ENCODE peak calls at places on chromosome 6, in nine cellular contexts. One of them, this sample, is unnamed.
A peak's percentile ranks its signal among the peaks of the same experiment; 100 is the strongest.

GRCh38 chr6:34099878-34100277 is 46.0 kb downstream of the GRM4 start:
- DNase-seq in omental fat pad: no peak
- DNase-seq in AG09309: no peak
- DNase-seq in ovary: no peak
- DNase-seq in upper lobe of right lung: no peak
- DNase-seq in uterus: no peak
- DNase-seq in gastrocnemius medialis: no peak
- DNase-seq in AG10803: no peak
- DNase-seq in breast epithelium: no peak
- DNase-seq in this sample: no peak

GRCh38 chr6:124961784-124962611 is at the start of gene RNF217:
- DNase-seq in AG10803: peak; percentile 77
- DNase-seq in uterus: peak; percentile 69
- DNase-seq in breast epithelium: peak; percentile 56
- DNase-seq in gastrocnemius medialis: peak; percentile 59
- DNase-seq in upper lobe of right lung: peak; percentile 88
- DNase-seq in omental fat pad: no peak
- DNase-seq in AG09309: no peak
- DNase-seq in ovary: peak; percentile 75
- DNase-seq in this sample: peak; percentile 32

GRCh38 chr6:69386431-69386830 is 410.4 kb downstream of the LMBRD1 start:
- DNase-seq in upper lobe of right lung: no peak
- DNase-seq in omental fat pad: no peak
- DNase-seq in AG09309: no peak
- DNase-seq in gastrocnemius medialis: no peak
- DNase-seq in ovary: no peak
- DNase-seq in breast epithelium: no peak
- DNase-seq in AG10803: no peak
- DNase-seq in uterus: no peak
- DNase-seq in this sample: no peak

GRCh38 chr6:41156001-41156400 is 1.9 kb upstream of the TREML1 start:
- DNase-seq in ovary: no peak
- DNase-seq in omental fat pad: no peak
- DNase-seq in uterus: no peak
- DNase-seq in AG10803: no peak
- DNase-seq in gastrocnemius medialis: no peak
- DNase-seq in AG09309: no peak
- DNase-seq in upper lobe of right lung: no peak
- DNase-seq in breast epithelium: no peak
- DNase-seq in this sample: no peak

GRCh38 chr6:16806363-16806762 is 45.1 kb upstream of the ATXN1 start:
- DNase-seq in gastrocnemius medialis: no peak
- DNase-seq in upper lobe of right lung: no peak
- DNase-seq in ovary: no peak
- DNase-seq in omental fat pad: no peak
- DNase-seq in breast epithelium: no peak
- DNase-seq in AG10803: no peak
- DNase-seq in uterus: no peak
- DNase-seq in AG09309: no peak
- DNase-seq in this sample: no peak

GRCh38 chr6:71886184-71887005 is at the start of gene RIMS1:
- DNase-seq in upper lobe of right lung: peak; percentile 69
- DNase-seq in gastrocnemius medialis: no peak
- DNase-seq in breast epithelium: no peak
- DNase-seq in omental fat pad: no peak
- DNase-seq in AG10803: peak; percentile 33
- DNase-seq in ovary: no peak
- DNase-seq in uterus: no peak
- DNase-seq in AG09309: no peak
- DNase-seq in this sample: peak; percentile 66

GRCh38 chr6:53793318-53793975 is 1.4 kb upstream of the LRRC1 start:
- DNase-seq in AG09309: no peak
- DNase-seq in upper lobe of right lung: peak; percentile 70
- DNase-seq in AG10803: no peak
- DNase-seq in uterus: peak; percentile 47
- DNase-seq in gastrocnemius medialis: no peak
- DNase-seq in breast epithelium: peak; percentile 31
- DNase-seq in omental fat pad: no peak
- DNase-seq in ovary: peak; percentile 52
- DNase-seq in this sample: peak; percentile 44

GRCh38 chr6:31130751-31131150 is 8.1 kb downstream of the PSORS1C2 start:
- DNase-seq in AG10803: no peak
- DNase-seq in AG09309: no peak
- DNase-seq in gastrocnemius medialis: no peak
- DNase-seq in breast epithelium: no peak
- DNase-seq in uterus: no peak
- DNase-seq in ovary: no peak
- DNase-seq in omental fat pad: no peak
- DNase-seq in upper lobe of right lung: no peak
- DNase-seq in this sample: no peak

GRCh38 chr6:26501482-26501986 is 1.4 kb downstream of the BTN1A1 start:
- DNase-seq in AG09309: no peak
- DNase-seq in breast epithelium: no peak
- DNase-seq in ovary: no peak
- DNase-seq in omental fat pad: no peak
- DNase-seq in uterus: no peak
- DNase-seq in gastrocnemius medialis: no peak
- DNase-seq in upper lobe of right lung: peak; percentile 73
- DNase-seq in AG10803: peak; percentile 16
- DNase-seq in this sample: peak; percentile 38

GRCh38 chr6:42527204-42527603 is 36.6 kb upstream of the UBR2 start:
- DNase-seq in ovary: no peak
- DNase-seq in upper lobe of right lung: no peak
- DNase-seq in AG09309: no peak
- DNase-seq in omental fat pad: no peak
- DNase-seq in AG10803: no peak
- DNase-seq in uterus: no peak
- DNase-seq in gastrocnemius medialis: no peak
- DNase-seq in breast epithelium: no peak
- DNase-seq in this sample: no peak

GRCh38 chr6:158417760-158418098 is 105.5 kb downstream of the TULP4 start:
- DNase-seq in AG09309: peak; percentile 28
- DNase-seq in uterus: no peak
- DNase-seq in ovary: no peak
- DNase-seq in omental fat pad: no peak
- DNase-seq in upper lobe of right lung: no peak
- DNase-seq in AG10803: peak; percentile 61
- DNase-seq in gastrocnemius medialis: no peak
- DNase-seq in breast epithelium: no peak
- DNase-seq in this sample: no peak

GRCh38 chr6:116579143-116579542 is 7.8 kb downstream of the RWDD1 start:
- DNase-seq in gastrocnemius medialis: no peak
- DNase-seq in AG09309: no peak
- DNase-seq in upper lobe of right lung: no peak
- DNase-seq in ovary: no peak
- DNase-seq in AG10803: no peak
- DNase-seq in uterus: no peak
- DNase-seq in breast epithelium: no peak
- DNase-seq in omental fat pad: no peak
- DNase-seq in this sample: no peak

GRCh38 chr6:15247750-15248450 is 2.0 kb downstream of the JARID2 start:
- DNase-seq in AG10803: peak; percentile 50
- DNase-seq in gastrocnemius medialis: peak; percentile 58
- DNase-seq in upper lobe of right lung: peak; percentile 86
- DNase-seq in breast epithelium: peak; percentile 41
- DNase-seq in AG09309: no peak
- DNase-seq in ovary: peak; percentile 57
- DNase-seq in uterus: peak; percentile 52
- DNase-seq in omental fat pad: no peak
- DNase-seq in this sample: peak; percentile 35

GRCh38 chr6:31304683-31305082 is 32.8 kb upstream of the HLA-C start:
- DNase-seq in gastrocnemius medialis: peak; percentile 13
- DNase-seq in breast epithelium: no peak
- DNase-seq in omental fat pad: no peak
- DNase-seq in AG10803: no peak
- DNase-seq in upper lobe of right lung: no peak
- DNase-seq in AG09309: no peak
- DNase-seq in uterus: no peak
- DNase-seq in ovary: no peak
- DNase-seq in this sample: no peak

GRCh38 chr6:133648576-133648975 is 240.3 kb upstream of the TCF21 start:
- DNase-seq in uterus: no peak
- DNase-seq in ovary: no peak
- DNase-seq in upper lobe of right lung: no peak
- DNase-seq in breast epithelium: no peak
- DNase-seq in AG09309: no peak
- DNase-seq in omental fat pad: no peak
- DNase-seq in AG10803: peak; percentile 24
- DNase-seq in gastrocnemius medialis: no peak
- DNase-seq in this sample: no peak

GRCh38 chr6:147933201-147933600 is 409.4 kb upstream of the SASH1 start:
- DNase-seq in AG10803: no peak
- DNase-seq in AG09309: no peak
- DNase-seq in upper lobe of right lung: no peak
- DNase-seq in uterus: no peak
- DNase-seq in gastrocnemius medialis: no peak
- DNase-seq in ovary: no peak
- DNase-seq in omental fat pad: no peak
- DNase-seq in breast epithelium: no peak
- DNase-seq in this sample: no peak

GRCh38 chr6:71224011-71224410 is 64.6 kb upstream of the OGFRL1 start:
- DNase-seq in ovary: no peak
- DNase-seq in AG10803: no peak
- DNase-seq in upper lobe of right lung: no peak
- DNase-seq in breast epithelium: no peak
- DNase-seq in AG09309: no peak
- DNase-seq in gastrocnemius medialis: no peak
- DNase-seq in omental fat pad: no peak
- DNase-seq in uterus: no peak
- DNase-seq in this sample: no peak

GRCh38 chr6:113361014-113361645 is 496.0 kb upstream of the MARCKS start:
- DNase-seq in gastrocnemius medialis: no peak
- DNase-seq in breast epithelium: no peak
- DNase-seq in uterus: no peak
- DNase-seq in AG10803: peak; percentile 83
- DNase-seq in ovary: no peak
- DNase-seq in AG09309: no peak
- DNase-seq in omental fat pad: no peak
- DNase-seq in upper lobe of right lung: no peak
- DNase-seq in this sample: no peak

GRCh38 chr6:136149311-136149710 is 100.8 kb downstream of the MTFR2 start:
- DNase-seq in uterus: no peak
- DNase-seq in omental fat pad: no peak
- DNase-seq in breast epithelium: no peak
- DNase-seq in gastrocnemius medialis: no peak
- DNase-seq in ovary: no peak
- DNase-seq in upper lobe of right lung: no peak
- DNase-seq in AG10803: peak; percentile 74
- DNase-seq in AG09309: no peak
- DNase-seq in this sample: no peak

DNA sequence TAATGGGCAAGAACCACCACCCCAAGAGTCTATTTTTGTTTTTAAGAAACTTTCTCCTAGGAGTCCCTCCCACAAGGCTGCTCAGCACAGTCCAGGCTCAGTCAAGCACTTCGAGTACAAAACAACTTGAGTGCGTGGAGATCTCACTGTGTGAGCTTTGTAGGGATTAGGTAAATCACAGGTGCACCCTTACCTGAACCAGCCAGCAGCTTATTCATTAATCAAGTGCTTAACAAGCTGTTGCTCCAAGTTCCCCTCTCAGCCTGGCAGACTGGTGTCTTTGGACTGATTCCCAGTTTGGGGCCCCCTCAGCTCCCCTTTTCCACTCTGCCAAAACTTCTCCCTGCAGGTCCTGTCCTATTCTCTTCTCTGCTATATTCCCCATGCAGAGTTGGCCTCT is 133.1 kb downstream of the LY86 start:
- DNase-seq in gastrocnemius medialis: no peak
- DNase-seq in breast epithelium: no peak
- DNase-seq in AG10803: no peak
- DNase-seq in uterus: no peak
- DNase-seq in upper lobe of right lung: no peak
- DNase-seq in omental fat pad: no peak
- DNase-seq in ovary: no peak
- DNase-seq in AG09309: no peak
- DNase-seq in this sample: no peak
- TF ChIP-seq CTCF in gastrocnemius medialis: no peak
- TF ChIP-seq CTCF in breast epithelium: no peak
- TF ChIP-seq CTCF in AG10803: no peak
- TF ChIP-seq CTCF in uterus: no peak
- TF ChIP-seq CTCF in upper lobe of right lung: no peak
- TF ChIP-seq CTCF in omental fat pad: no peak
- TF ChIP-seq CTCF in ovary: no peak
- TF ChIP-seq CTCF in AG09309: no peak
- TF ChIP-seq CTCF in this sample: no peak

DNA sequence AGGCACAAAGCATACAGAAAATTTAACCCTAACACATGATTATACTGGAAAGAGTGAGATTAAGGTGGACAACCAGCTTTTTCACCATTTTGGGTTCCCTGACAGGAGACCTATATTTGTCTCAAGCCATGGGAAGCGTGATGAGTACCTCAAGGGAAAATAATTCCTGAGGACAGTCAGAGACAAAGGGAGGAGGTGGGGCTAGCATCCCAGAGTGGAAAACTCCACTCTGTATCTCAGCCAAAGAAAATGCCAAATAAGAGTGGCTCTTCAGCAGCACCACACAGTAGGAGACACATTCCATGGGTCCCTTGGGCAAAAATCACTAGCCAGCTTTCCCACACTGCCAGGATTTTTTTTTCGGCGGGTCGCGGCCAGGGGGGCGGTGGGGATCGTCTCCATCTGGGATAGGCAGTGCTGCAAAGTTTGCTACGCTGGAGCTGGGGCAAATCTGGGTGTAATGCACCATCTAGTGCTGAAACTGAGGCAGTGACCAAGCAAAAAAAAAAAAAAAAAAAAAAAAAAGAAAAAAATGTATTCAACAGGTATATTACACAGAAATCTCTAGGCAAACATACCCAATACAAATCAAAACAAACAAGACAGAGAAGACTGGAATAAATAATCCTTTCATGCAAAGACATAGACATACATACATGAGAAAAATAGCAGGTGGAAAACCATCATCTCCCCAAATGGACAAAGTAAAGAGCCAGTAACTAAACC is 77.3 kb upstream of the SLC35F1 start:
- DNase-seq in AG10803: peak; percentile 4
- DNase-seq in gastrocnemius medialis: no peak
- DNase-seq in ovary: no peak
- DNase-seq in omental fat pad: no peak
- DNase-seq in breast epithelium: no peak
- DNase-seq in uterus: no peak
- DNase-seq in upper lobe of right lung: no peak
- DNase-seq in AG09309: no peak
- DNase-seq in this sample: peak; percentile 54
- TF ChIP-seq CTCF in AG10803: peak; percentile 45
- TF ChIP-seq CTCF in gastrocnemius medialis: no peak
- TF ChIP-seq CTCF in ovary: no peak
- TF ChIP-seq CTCF in omental fat pad: no peak
- TF ChIP-seq CTCF in breast epithelium: no peak
- TF ChIP-seq CTCF in uterus: no peak
- TF ChIP-seq CTCF in upper lobe of right lung: peak; percentile 13
- TF ChIP-seq CTCF in AG09309: peak; percentile 62
- TF ChIP-seq CTCF in this sample: peak; percentile 40

GRCh38 chr6:74899416-74899815 is 306.4 kb downstream of the COL12A1 start:
- DNase-seq in omental fat pad: no peak
- DNase-seq in breast epithelium: no peak
- DNase-seq in uterus: no peak
- DNase-seq in ovary: no peak
- DNase-seq in AG09309: no peak
- DNase-seq in upper lobe of right lung: no peak
- DNase-seq in gastrocnemius medialis: no peak
- DNase-seq in AG10803: peak; percentile 52
- DNase-seq in this sample: no peak
- TF ChIP-seq CTCF in omental fat pad: no peak
- TF ChIP-seq CTCF in breast epithelium: no peak
- TF ChIP-seq CTCF in uterus: no peak
- TF ChIP-seq CTCF in ovary: no peak
- TF ChIP-seq CTCF in AG09309: peak; percentile 33
- TF ChIP-seq CTCF in upper lobe of right lung: no peak
- TF ChIP-seq CTCF in gastrocnemius medialis: no peak
- TF ChIP-seq CTCF in AG10803: no peak
- TF ChIP-seq CTCF in this sample: no peak

GRCh38 chr6:22828179-22829062 is 259.1 kb downstream of the HDGFL1 start:
- DNase-seq in upper lobe of right lung: no peak
- DNase-seq in ovary: peak; percentile 32
- DNase-seq in uterus: peak; percentile 39
- DNase-seq in AG10803: peak; percentile 97
- DNase-seq in AG09309: peak; percentile 86
- DNase-seq in omental fat pad: no peak
- DNase-seq in gastrocnemius medialis: no peak
- DNase-seq in breast epithelium: peak; percentile 61
- DNase-seq in this sample: no peak
- TF ChIP-seq CTCF in upper lobe of right lung: peak; percentile 54
- TF ChIP-seq CTCF in ovary: no peak
- TF ChIP-seq CTCF in uterus: peak; percentile 49
- TF ChIP-seq CTCF in AG10803: peak; percentile 52
- TF ChIP-seq CTCF in AG09309: peak; percentile 58
- TF ChIP-seq CTCF in omental fat pad: no peak
- TF ChIP-seq CTCF in gastrocnemius medialis: peak; percentile 18
- TF ChIP-seq CTCF in breast epithelium: peak; percentile 17
- TF ChIP-seq CTCF in this sample: peak; percentile 65

This sample was measured in mesothelial cell of epicardium.